ENCODE peak calls at places on chromosomes 5 and 9, in six cellular contexts. B, Y, W, U, K and T are unnamed samples.

GRCh38 chr5:39394946-39395345 is 29.8 kb downstream of the DAB2 start:
- DNase-seq in K (no peak), U (no peak), B (no peak), Y (peak), W (peak), T (no peak)

GRCh38 chr5:38378579-38378978 is 120.2 kb downstream of the EGFLAM start:
- DNase-seq in B (no peak), W (no peak), Y (no peak), K (no peak), U (no peak), T (no peak)

GRCh38 chr5:132050136-132050535 is 10.3 kb upstream of the IL3 start:
- DNase-seq in K (peak), W (no peak), U (no peak), B (peak), Y (no peak), T (no peak)

GRCh38 chr5:169801324-169801777 is 164.3 kb downstream of the DOCK2 start:
- DNase-seq in U (peak), B (no peak), Y (peak), K (no peak), W (peak), T (no peak)

GRCh38 chr9:79008916-79009315 is 562.8 kb upstream of the TLE4 start:
- DNase-seq in W (no peak), U (no peak), K (no peak), B (no peak), Y (no peak), T (no peak)

GRCh38 chr9:114633452-114634089 is 22.5 kb downstream of the TMEM268 start:
- DNase-seq in K (no peak), Y (no peak), W (no peak), U (no peak), B (no peak), T (no peak)

GRCh38 chr9:95224371-95225015 is 93.0 kb downstream of the FANCC start:
- DNase-seq in W (peak), K (no peak), Y (peak), U (no peak), B (no peak), T (no peak)

GRCh38 chr9:137198051-137198747 is 2.3 kb downstream of the TPRN start:
- DNase-seq in Y (no peak), U (peak), W (no peak), B (no peak), K (no peak), T (no peak)

GRCh38 chr9:94623253-94623652 is 16.1 kb downstream of the FBP1 start:
- DNase-seq in U (peak), Y (peak), W (no peak), B (peak), K (peak), T (peak)

GRCh38 chr9:88775559-88775958 is 215.7 kb upstream of the S1PR3 start:
- DNase-seq in W (peak), U (peak), Y (no peak), B (no peak), K (no peak), T (no peak)

GRCh38 chr5:73380710-73381586 is 67.6 kb downstream of the FOXD1 start:
- DNase-seq in B (peak), W (no peak), Y (no peak), U (no peak), K (no peak), T (no peak)

GRCh38 chr5:62288118-62288517 is 17.9 kb upstream of the KIF2A start:
- DNase-seq in U (no peak), K (no peak), B (no peak), W (no peak), Y (no peak), T (no peak)

GRCh38 chr5:143791848-143792701 is 19.9 kb upstream of the HMHB1 start:
- DNase-seq in K (no peak), W (no peak), Y (no peak), U (no peak), B (no peak), T (peak)

GRCh38 chr5:138963763-138964371 is 88.7 kb upstream of the LRRTM2 start:
- DNase-seq in W (no peak), B (no peak), K (no peak), U (peak), Y (peak), T (peak)

GRCh38 chr5:138961221-138961620 is 86.1 kb upstream of the LRRTM2 start:
- DNase-seq in U (no peak), B (no peak), K (no peak), Y (no peak), W (no peak), T (no peak)

GRCh38 chr5:138964547-138965174 is 89.5 kb upstream of the LRRTM2 start:
- DNase-seq in K (no peak), U (no peak), W (no peak), B (no peak), Y (no peak), T (peak)

GRCh38 chr5:138961711-138962110 is 86.6 kb upstream of the LRRTM2 start:
- DNase-seq in Y (no peak), K (no peak), B (no peak), W (no peak), U (no peak), T (no peak)

DNA sequence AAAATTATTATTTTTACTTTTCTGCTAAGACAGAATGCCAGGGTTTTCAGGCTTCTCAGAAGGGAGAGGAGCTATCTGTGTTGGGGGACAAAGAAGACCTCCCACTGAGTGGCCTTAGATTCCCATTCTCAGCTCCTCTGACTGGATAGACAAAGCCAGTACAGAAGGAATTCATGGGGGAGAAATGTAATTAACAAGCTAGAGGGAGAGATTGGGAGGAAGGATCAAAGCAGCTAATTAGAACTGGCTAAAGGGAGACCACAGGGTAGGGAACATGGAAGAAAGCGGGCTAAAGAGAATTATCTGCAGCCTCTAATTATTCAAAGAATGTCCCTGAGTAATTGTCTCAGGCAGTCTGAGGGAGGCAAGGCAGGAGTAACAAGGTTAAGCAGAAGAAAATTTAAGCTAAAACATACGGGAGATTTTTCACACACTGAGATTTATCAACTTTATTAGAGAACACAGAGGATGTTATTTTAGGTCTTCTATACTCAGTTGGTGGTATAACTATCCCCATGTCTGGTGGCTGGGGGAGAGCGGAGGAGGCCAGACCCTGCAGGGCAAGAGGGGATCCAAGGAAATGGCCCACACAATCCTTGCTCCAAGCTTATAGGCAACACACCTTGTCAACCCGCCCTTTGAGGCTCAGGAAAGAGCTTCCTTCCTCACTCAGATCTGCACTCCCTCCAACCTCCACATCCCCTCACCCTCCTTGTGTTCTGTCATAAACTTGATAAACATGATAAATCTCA is 87.7 kb upstream of the LRRTM2 start:
- DNase-seq in W (no peak), K (no peak), B (no peak), Y (no peak), U (no peak), T (peak)
- H2BK5ac ChIP-seq in W (no peak), K (no peak), B (no peak), Y (no peak), U (no peak), T (no peak)

GRCh38 chr5:99061299-99061698 is 132.5 kb upstream of the CHD1 start:
- DNase-seq in B (no peak), W (no peak), U (peak), Y (peak), K (no peak), T (no peak)

GRCh38 chr5:99060306-99061261 is 131.8 kb upstream of the CHD1 start:
- DNase-seq in Y (peak), K (peak), B (peak), W (peak), U (peak), T (peak)

GRCh38 chr5:99059685-99060084 is 130.9 kb upstream of the CHD1 start:
- DNase-seq in U (no peak), K (no peak), B (no peak), Y (no peak), W (no peak), T (no peak)

GRCh38 chr5:99063737-99064136 is 134.9 kb upstream of the CHD1 start:
- DNase-seq in U (peak), W (no peak), B (no peak), K (no peak), Y (peak), T (no peak)

DNA sequence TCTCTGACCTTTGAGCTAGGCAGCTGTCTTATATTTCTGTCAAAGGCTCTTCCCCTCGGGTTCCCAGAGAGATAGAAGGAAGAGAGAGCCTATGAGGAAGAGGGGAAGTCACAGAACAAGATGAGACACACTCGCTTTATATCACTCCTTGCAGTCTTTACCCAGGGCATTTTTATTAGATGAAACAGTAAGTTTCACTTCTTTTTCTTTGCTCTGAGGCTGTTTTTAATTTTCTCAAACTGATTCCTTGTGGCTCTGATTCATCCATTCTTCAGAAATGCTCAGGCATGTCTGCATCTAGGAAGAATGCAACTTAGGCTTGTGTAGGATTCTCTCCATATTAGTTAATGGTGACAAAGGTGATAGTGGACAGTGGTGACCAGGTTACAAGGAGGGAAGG is 132.9 kb upstream of the CHD1 start:
- DNase-seq in B (no peak), Y (peak), W (peak), K (no peak), U (peak), T (no peak)
- H2AFZ ChIP-seq in B (no peak), Y (no peak), W (peak), K (no peak), U (no peak), T (peak)

GRCh38 chr5:113266227-113266912 is 168.4 kb downstream of the TSSK1B start:
- DNase-seq in W (peak), B (no peak), Y (peak), U (no peak), K (no peak), T (no peak)
- H2BK5ac ChIP-seq in W (no peak), B (no peak), Y (no peak), U (no peak), K (no peak), T (no peak)

DNA sequence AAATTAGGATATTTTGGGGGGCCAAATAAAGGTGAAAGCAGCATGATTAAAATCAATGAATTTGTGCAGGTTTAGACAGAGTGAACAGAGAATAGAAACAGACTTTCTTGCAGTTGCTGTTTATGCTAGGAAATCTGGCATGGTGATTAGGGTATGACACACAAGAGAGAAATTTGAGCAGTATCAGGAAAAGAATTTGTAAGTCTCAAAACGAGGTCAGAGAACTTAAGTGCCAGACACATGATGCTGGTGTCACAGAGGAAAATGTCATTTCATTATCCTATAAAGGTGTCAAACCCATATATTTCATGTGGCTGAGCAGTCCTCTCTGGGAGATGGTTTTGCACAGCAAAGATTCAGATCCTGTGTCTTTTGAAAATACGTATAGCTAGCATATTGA is 15.7 kb downstream of the LVRN start:
- DNase-seq in Y (peak), B (no peak), U (no peak), K (no peak), W (peak), T (no peak)
- H2AFZ ChIP-seq in Y (no peak), B (no peak), U (no peak), K (no peak), W (no peak), T (no peak)